ENCODE peak calls at places on chromosomes 2 and 18, in six cellular contexts. D, U, E, R, V and C are unnamed samples.

GRCh38 chr2:171798156-171798815 is 95.8 kb downstream of the SLC25A12 start:
- DNase-seq in D (no peak), U (no peak), E (peak), R (peak), V (no peak), C (no peak)

GRCh38 chr2:201244829-201245228 is 15.5 kb upstream of the CASP8 start:
- DNase-seq in D (no peak), U (no peak), E (no peak), R (no peak), V (no peak), C (no peak)

GRCh38 chr2:37871453-37872191 is 53.5 kb upstream of the RMDN2 start:
- DNase-seq in D (no peak), U (no peak), E (peak), R (peak), V (no peak), C (no peak)

GRCh38 chr2:217289909-217290283 is 430.0 kb upstream of the TNP1 start:
- DNase-seq in D (no peak), U (peak), E (no peak), R (peak), V (peak), C (no peak)

GRCh38 chr2:151032741-151033152 is 228.9 kb downstream of the RBM43 start:
- DNase-seq in D (no peak), U (no peak), E (no peak), R (peak), V (no peak), C (no peak)

GRCh38 chr18:3042337-3042736 is 29.4 kb upstream of the LPIN2 start:
- DNase-seq in D (no peak), U (peak), E (no peak), R (no peak), V (no peak), C (no peak)

GRCh38 chr2:37583402-37583801 is 88.0 kb downstream of the CDC42EP3 start:
- DNase-seq in D (no peak), U (no peak), E (no peak), R (no peak), V (peak), C (no peak)

GRCh38 chr18:13232060-13232917 is 13.7 kb downstream of the LDLRAD4 start:
- DNase-seq in D (no peak), U (no peak), E (no peak), R (no peak), V (no peak), C (no peak)

GRCh38 chr2:138227195-138227594 is 262.9 kb downstream of the HNMT start:
- DNase-seq in D (no peak), U (no peak), E (no peak), R (no peak), V (no peak), C (no peak)

GRCh38 chr18:25732862-25733261 is 357.6 kb downstream of the SS18 start:
- DNase-seq in D (no peak), U (no peak), E (no peak), R (no peak), V (no peak), C (no peak)

GRCh38 chr2:102492006-102492405 is 19.0 kb downstream of the SLC9A4 start:
- DNase-seq in D (no peak), U (no peak), E (no peak), R (no peak), V (no peak), C (no peak)

GRCh38 chr2:229141626-229142025 is 129.5 kb downstream of the PID1 start:
- DNase-seq in D (no peak), U (no peak), E (no peak), R (peak), V (no peak), C (no peak)

GRCh38 chr2:138827426-138828054 is 47.4 kb upstream of the NXPH2 start:
- DNase-seq in D (peak), U (peak), E (peak), R (peak), V (no peak), C (no peak)

GRCh38 chr2:149167941-149168340 is 129.4 kb downstream of the LYPD6B start:
- DNase-seq in D (no peak), U (no peak), E (no peak), R (no peak), V (no peak), C (no peak)

GRCh38 chr2:69770193-69770702 is 28.3 kb downstream of the ANXA4 start:
- DNase-seq in D (peak), U (peak), E (peak), R (peak), V (no peak), C (no peak)

GRCh38 chr2:171394164-171394725 is 39.5 kb downstream of the METTL8 start:
- DNase-seq in D (no peak), U (no peak), E (no peak), R (no peak), V (no peak), C (no peak)

GRCh38 chr2:219418570-219419189 is 503 bp downstream of the DES start:
- DNase-seq in D (no peak), U (no peak), E (no peak), R (no peak), V (peak), C (peak)

GRCh38 chr18:60684843-60685513 is 312.4 kb upstream of the MC4R start:
- DNase-seq in D (peak), U (no peak), E (peak), R (peak), V (no peak), C (no peak)

GRCh38 chr2:170002096-170002495 is 174.8 kb downstream of the UBR3 start:
- DNase-seq in D (no peak), U (no peak), E (no peak), R (no peak), V (no peak), C (no peak)

GRCh38 chr2:162838141-162838500 is 446 bp downstream of the KCNH7 start:
- DNase-seq in D (no peak), U (no peak), E (no peak), R (no peak), V (no peak), C (no peak)

GRCh38 chr2:66587216-66587615 is 152.3 kb downstream of the MEIS1 start:
- DNase-seq in D (peak), U (no peak), E (no peak), R (peak), V (peak), C (no peak)

GRCh38 chr2:194706179-194706578 is 950.8 kb upstream of the SLC39A10 start:
- DNase-seq in D (no peak), U (no peak), E (no peak), R (no peak), V (no peak), C (no peak)
- TF ChIP-seq POLR2A in D (no peak), U (no peak), E (no peak), R (no peak), V (no peak), C (no peak)

DNA sequence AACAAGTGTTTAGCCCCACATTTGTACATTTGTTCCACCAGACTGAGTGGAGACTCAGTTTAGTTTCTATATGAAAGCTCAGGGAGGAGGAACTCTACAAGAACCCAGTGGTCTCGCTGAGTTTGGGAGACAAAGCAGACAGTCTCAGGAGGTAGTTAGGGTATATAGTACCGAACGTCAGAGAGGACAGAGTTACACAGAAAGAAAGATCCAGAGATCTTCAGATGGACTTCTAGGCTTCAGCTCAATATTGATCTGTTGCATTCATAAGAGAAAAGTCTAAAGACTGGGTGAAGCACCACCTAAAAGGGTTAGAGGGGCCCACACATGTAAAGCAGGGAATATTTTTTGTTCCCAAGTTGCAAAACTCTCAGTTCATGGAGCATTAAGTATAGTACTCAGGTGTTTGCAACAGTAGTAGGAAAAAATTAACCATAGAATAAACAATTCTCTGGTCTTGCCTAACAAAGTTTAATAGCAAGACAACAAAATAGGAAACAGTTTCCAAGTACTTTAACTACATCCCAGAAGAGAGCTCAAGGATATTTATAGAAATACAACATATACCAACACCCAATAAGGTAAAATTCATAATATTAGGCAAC is 4.2 kb downstream of the TFPI start:
- DNase-seq in D (no peak), U (no peak), E (peak), R (no peak), V (no peak), C (no peak)
- H3K4me3 ChIP-seq in D (peak), U (no peak), E (peak), R (peak), V (no peak), C (no peak)

GRCh38 chr2:64018715-64019082 is 529 bp downstream of the VPS54 start:
- DNase-seq in D (no peak), U (no peak), E (no peak), R (no peak), V (peak), C (no peak)

GRCh38 chr2:64017811-64018714 is 1.2 kb downstream of the VPS54 start:
- DNase-seq in D (peak), U (peak), E (peak), R (peak), V (peak), C (no peak)

GRCh38 chr2:64019975-64020281 is 700 bp upstream of the VPS54 start:
- DNase-seq in D (no peak), U (no peak), E (no peak), R (no peak), V (no peak), C (no peak)

GRCh38 chr2:64021578-64021977 is 2.4 kb upstream of the VPS54 start:
- DNase-seq in D (peak), U (no peak), E (peak), R (peak), V (no peak), C (no peak)

DNA sequence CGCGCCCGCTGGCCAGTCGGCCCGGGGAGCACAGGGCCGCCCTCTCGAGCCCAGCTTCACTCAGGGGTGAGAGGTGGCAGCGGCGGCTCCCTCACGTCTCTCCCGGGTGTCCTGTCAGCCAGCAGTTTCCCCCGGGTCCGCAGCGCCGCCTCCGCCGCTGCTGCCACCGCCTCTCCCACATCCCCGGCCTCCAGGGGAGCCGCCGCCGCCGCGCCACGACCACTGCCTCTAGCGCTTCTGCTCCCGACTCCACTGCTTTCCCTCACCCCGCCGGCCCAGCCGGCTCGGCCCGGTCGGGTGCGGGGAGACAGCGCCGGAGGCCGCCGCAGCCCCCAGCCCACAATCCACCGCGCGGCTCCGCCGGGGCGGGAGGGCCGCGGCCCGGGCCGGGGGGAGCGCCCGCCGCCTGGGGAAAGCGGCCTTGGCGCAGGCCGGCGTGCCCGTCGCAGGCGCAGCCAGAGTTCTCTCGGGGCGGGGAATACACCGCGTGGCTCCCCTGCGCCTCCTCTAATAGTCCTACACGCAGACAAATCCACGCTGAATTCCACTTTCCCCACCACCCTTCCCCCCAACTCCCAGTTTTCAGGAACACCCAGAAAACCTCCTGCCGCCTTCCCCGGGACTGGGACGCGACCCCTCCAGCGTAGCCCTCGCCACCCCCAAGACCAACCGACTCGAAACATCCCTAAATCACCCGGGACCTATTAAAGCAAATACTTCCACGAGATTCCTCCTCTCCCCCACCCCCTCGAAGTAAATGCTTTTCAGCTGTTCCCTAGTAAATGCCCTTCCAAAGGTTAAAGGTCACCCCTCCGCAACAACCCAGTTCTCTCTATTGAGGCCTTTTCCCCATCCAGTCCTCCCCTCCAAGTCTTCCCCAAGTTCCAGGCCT is at the start of gene VPS54:
- DNase-seq in D (peak), U (peak), E (peak), R (peak), V (peak), C (peak)
- TF ChIP-seq POLR2A in D (peak), U (peak), E (peak), R (peak), V (peak), C (peak)

GRCh38 chr2:136126527-136126926 is 8.6 kb upstream of the CXCR4 start:
- DNase-seq in D (no peak), U (no peak), E (no peak), R (no peak), V (no peak), C (no peak)

GRCh38 chr2:136127356-136127755 is 9.4 kb upstream of the CXCR4 start:
- DNase-seq in D (no peak), U (no peak), E (no peak), R (no peak), V (no peak), C (no peak)

GRCh38 chr2:136128905-136129304 is 11.0 kb upstream of the CXCR4 start:
- DNase-seq in D (no peak), U (no peak), E (no peak), R (no peak), V (no peak), C (no peak)

GRCh38 chr2:136125226-136125625 is 7.3 kb upstream of the CXCR4 start:
- DNase-seq in D (no peak), U (no peak), E (no peak), R (no peak), V (no peak), C (no peak)

DNA sequence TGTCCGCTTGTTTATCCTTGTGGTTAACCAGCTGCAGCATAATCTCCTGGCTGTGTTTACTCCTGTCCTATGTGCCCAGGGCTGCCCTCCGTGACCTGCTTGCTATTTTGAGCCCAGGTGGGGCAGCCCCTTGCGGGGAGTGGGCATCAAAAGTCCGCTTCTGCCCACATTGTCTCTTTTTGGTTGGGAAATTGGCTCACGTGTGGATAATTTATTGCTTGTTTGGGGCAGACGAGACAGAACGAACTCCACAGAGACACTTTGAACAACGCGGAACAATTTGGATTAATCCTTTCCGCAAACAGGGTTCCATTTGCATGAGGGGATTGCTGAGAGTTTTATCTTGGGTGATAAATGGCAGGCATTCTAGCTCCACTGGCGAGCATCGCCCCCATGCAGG is 8.1 kb upstream of the CXCR4 start:
- DNase-seq in D (no peak), U (no peak), E (no peak), R (no peak), V (no peak), C (no peak)
- H3K4me3 ChIP-seq in D (no peak), U (no peak), E (no peak), R (no peak), V (no peak), C (no peak)

DNA sequence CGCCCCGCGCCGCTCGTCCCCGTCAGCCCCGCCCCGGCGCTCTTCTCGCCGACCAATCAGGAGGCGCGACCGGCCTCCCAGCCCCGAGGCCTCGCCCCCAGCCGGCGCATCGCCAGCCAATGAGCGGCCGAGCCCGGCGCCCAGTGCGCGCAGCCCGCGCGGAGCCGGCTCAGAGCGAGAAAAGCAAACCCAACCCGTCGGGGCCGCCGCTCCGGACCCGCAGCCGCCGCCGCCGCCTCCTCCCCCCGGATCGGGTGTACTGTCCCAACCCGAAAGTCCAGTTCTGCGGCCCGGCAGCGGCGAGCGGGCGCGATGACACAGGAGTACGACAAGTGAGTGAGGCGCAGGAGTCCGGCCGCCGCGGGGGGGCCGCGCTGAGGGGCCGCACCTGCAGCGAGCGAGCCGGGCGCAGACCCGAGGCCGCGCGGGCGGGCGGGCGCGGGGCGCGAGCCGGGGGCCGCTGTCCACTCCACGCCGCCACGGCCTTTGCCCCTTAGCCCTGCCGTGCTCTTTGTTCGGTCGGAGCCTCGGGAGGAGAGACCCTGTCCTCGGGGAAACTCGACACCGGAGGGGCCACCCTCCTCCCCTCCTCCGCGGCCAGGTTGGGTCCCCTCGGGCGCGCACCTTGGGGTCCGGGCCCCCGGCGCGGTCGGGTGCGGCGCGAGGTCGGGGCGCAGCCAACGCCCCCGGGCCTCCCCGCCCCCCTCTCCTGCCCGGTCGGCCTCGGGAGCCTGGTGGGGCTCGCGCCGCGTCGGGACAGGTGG is at the start of gene GRHL1:
- DNase-seq in D (peak), U (peak), E (peak), R (peak), V (peak), C (peak)
- TF ChIP-seq POLR2A in D (peak), U (no peak), E (no peak), R (no peak), V (peak), C (no peak)

GRCh38 chr2:72144746-72145657 is 2.7 kb downstream of the CYP26B1 start:
- DNase-seq in D (peak), U (no peak), E (peak), R (no peak), V (peak), C (peak)

GRCh38 chr2:72144412-72144745 is 3.3 kb downstream of the CYP26B1 start:
- DNase-seq in D (no peak), U (no peak), E (no peak), R (no peak), V (no peak), C (peak)

GRCh38 chr2:72142743-72143440 is 4.8 kb downstream of the CYP26B1 start:
- DNase-seq in D (no peak), U (peak), E (peak), R (peak), V (peak), C (peak)

GRCh38 chr2:72141881-72142742 is 5.5 kb downstream of the CYP26B1 start:
- DNase-seq in D (no peak), U (no peak), E (no peak), R (no peak), V (peak), C (peak)

DNA sequence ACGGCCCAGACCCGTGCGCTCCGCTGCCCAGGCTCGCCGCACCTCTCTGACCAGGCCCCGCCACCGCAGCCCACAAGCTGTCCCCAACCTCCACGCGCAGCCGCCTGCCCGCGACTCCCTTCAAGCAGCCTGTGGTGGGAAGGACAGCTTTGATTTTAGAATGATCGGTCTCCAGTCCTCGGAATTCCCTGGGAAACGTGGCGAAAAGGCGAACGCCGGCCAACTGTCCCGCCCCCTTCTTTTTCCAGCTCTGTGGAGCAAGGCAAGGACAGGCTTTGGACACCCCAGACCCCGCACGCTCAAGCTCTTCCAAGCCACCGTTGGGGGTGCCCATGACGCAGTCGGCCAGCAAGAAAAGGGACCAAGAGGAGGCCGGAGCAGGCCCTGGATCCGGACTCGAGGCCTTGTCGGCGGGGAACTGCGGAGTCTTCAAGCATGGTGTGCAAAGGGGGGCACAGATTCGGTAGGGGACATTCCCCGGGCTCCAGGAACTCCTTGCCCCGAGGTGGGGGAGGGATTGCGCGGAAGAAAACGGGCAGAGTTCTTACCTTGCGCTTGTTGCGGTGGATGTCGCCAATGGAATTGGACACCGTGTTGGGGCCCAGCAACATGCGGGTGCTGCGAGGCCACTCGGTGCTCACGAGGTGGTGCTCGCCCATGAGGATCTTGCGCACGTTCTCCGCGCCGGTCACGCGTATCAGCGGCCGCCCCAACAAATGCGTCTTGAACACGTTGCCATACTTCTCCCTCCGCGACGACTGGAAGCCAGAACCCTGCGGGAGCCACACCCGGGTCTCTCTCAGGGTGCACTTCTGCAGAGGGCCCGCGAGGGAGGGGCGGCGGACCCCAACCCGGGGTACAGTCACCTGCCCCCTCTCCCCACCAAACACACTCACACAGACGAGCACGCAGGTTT is 4.0 kb downstream of the CYP26B1 start:
- DNase-seq in D (no peak), U (no peak), E (peak), R (no peak), V (peak), C (no peak)
- H3K4me3 ChIP-seq in D (peak), U (no peak), E (no peak), R (no peak), V (no peak), C (peak)